ENCODE peak calls at places on chromosomes 1 and 21, in eight cellular contexts. One of them, this sample, is unnamed.

GRCh38 chr1:188937965-188938551 is 1539.6 kb downstream of the BRINP3 start:
- DNase-seq in right lobe of liver: no peak
- DNase-seq in EH: no peak
- DNase-seq in ACHN: peak
- DNase-seq in frontal cortex: no peak
- DNase-seq in NCI-H2029 treated with DMSO at 0.1 percent for 48 hours: no peak
- DNase-seq in AG08396: no peak
- DNase-seq in T follicular helper cell: no peak
- DNase-seq in this sample: no peak

GRCh38 chr1:240194120-240194519 is 102.4 kb downstream of the FMN2 start:
- DNase-seq in right lobe of liver: no peak
- DNase-seq in EH: peak
- DNase-seq in ACHN: no peak
- DNase-seq in frontal cortex: no peak
- DNase-seq in NCI-H2029 treated with DMSO at 0.1 percent for 48 hours: no peak
- DNase-seq in AG08396: peak
- DNase-seq in T follicular helper cell: no peak
- DNase-seq in this sample: no peak

GRCh38 chr1:237634922-237635321 is 255.8 kb downstream of the ZP4 start:
- DNase-seq in right lobe of liver: no peak
- DNase-seq in EH: no peak
- DNase-seq in ACHN: no peak
- DNase-seq in frontal cortex: no peak
- DNase-seq in NCI-H2029 treated with DMSO at 0.1 percent for 48 hours: no peak
- DNase-seq in AG08396: no peak
- DNase-seq in T follicular helper cell: no peak
- DNase-seq in this sample: no peak

GRCh38 chr1:74684301-74684700 is 10.7 kb upstream of the ERICH3 start:
- DNase-seq in right lobe of liver: no peak
- DNase-seq in EH: no peak
- DNase-seq in ACHN: no peak
- DNase-seq in frontal cortex: no peak
- DNase-seq in NCI-H2029 treated with DMSO at 0.1 percent for 48 hours: no peak
- DNase-seq in AG08396: no peak
- DNase-seq in T follicular helper cell: no peak
- DNase-seq in this sample: no peak

GRCh38 chr21:44354775-44355771 is 1.7 kb downstream of the TRPM2 start:
- DNase-seq in right lobe of liver: peak
- DNase-seq in EH: no peak
- DNase-seq in ACHN: no peak
- DNase-seq in frontal cortex: no peak
- DNase-seq in NCI-H2029 treated with DMSO at 0.1 percent for 48 hours: no peak
- DNase-seq in AG08396: no peak
- DNase-seq in T follicular helper cell: no peak
- DNase-seq in this sample: no peak

GRCh38 chr21:39696620-39697019 is 48.4 kb upstream of the IGSF5 start:
- DNase-seq in right lobe of liver: no peak
- DNase-seq in EH: no peak
- DNase-seq in ACHN: no peak
- DNase-seq in frontal cortex: no peak
- DNase-seq in NCI-H2029 treated with DMSO at 0.1 percent for 48 hours: peak
- DNase-seq in AG08396: no peak
- DNase-seq in T follicular helper cell: no peak
- DNase-seq in this sample: no peak

GRCh38 chr1:204013052-204013451 is 59.9 kb upstream of the SOX13 start:
- DNase-seq in right lobe of liver: no peak
- DNase-seq in EH: no peak
- DNase-seq in ACHN: no peak
- DNase-seq in frontal cortex: no peak
- DNase-seq in NCI-H2029 treated with DMSO at 0.1 percent for 48 hours: no peak
- DNase-seq in AG08396: no peak
- DNase-seq in T follicular helper cell: no peak
- DNase-seq in this sample: no peak

GRCh38 chr1:77347646-77348045 is 65.8 kb downstream of the AK5 start:
- DNase-seq in right lobe of liver: no peak
- DNase-seq in EH: peak
- DNase-seq in ACHN: peak
- DNase-seq in frontal cortex: no peak
- DNase-seq in NCI-H2029 treated with DMSO at 0.1 percent for 48 hours: no peak
- DNase-seq in AG08396: peak
- DNase-seq in T follicular helper cell: no peak
- DNase-seq in this sample: no peak

GRCh38 chr1:24316659-24317058 is 2.5 kb upstream of the GRHL3 start:
- DNase-seq in right lobe of liver: no peak
- DNase-seq in EH: no peak
- DNase-seq in ACHN: no peak
- DNase-seq in frontal cortex: no peak
- DNase-seq in NCI-H2029 treated with DMSO at 0.1 percent for 48 hours: no peak
- DNase-seq in AG08396: no peak
- DNase-seq in T follicular helper cell: no peak
- DNase-seq in this sample: no peak

This sample was measured in NK-92 treated with Interleukin-12 subunit alpha and Interleukin-12 subunit beta, amount 100 ng/mL, for 24 hours.